ENCODE peak calls at places on chromosomes 13 and 19, in ten cellular contexts. F, G, Z, U, L, D, Y, M, H and P are unnamed samples.

GRCh38 chr13:45370922-45371406 is 30.0 kb upstream of the TPT1 start:
- DNase-seq in M (peak; percentile 28), G (peak; percentile 85), H (peak; percentile 84), Z (peak; percentile 80), F (peak; percentile 15), L (peak; percentile 87), U (peak; percentile 32), Y (peak; percentile 78), D (peak; percentile 29), P (peak; percentile 71)

GRCh38 chr13:112849500-112849899 is 119.5 kb upstream of the MCF2L start:
- DNase-seq in M (no peak), L (no peak), G (no peak), Y (no peak), D (no peak), Z (no peak), F (no peak), U (no peak), H (no peak), P (no peak)

GRCh38 chr19:47542030-47542475 is 27.2 kb upstream of the NAPA start:
- DNase-seq in G (no peak), D (no peak), F (no peak), Z (no peak), M (no peak), H (peak; percentile 71), U (no peak), L (no peak), Y (no peak), P (no peak)

GRCh38 chr13:64278493-64278892 is 2862.8 kb upstream of the PCDH20 start:
- DNase-seq in F (no peak), G (no peak), Z (no peak), Y (no peak), H (peak; percentile 22), D (peak; percentile 32), U (no peak), L (no peak), M (no peak), P (no peak)

GRCh38 chr19:37218592-37218935 is 550 bp downstream of the ZNF383 start:
- DNase-seq in H (peak; percentile 79), Y (no peak), D (no peak), U (no peak), G (no peak), Z (no peak), F (no peak), L (no peak), M (no peak), P (no peak)

GRCh38 chr19:1134431-1134830 is 30.6 kb downstream of the GPX4 start:
- DNase-seq in M (no peak), U (no peak), Z (no peak), Y (no peak), D (no peak), G (no peak), L (no peak), H (no peak), F (no peak), P (no peak)

GRCh38 chr19:22918221-22918620 is 84.8 kb downstream of the ZNF728 start:
- DNase-seq in M (no peak), Z (no peak), G (no peak), U (no peak), F (no peak), Y (no peak), L (no peak), H (no peak), D (no peak), P (no peak)

GRCh38 chr13:51632643-51633357 is 48.5 kb downstream of the WDFY2 start:
- DNase-seq in Y (no peak), U (no peak), D (no peak), L (peak; percentile 86), M (no peak), F (peak; percentile 96), H (peak; percentile 36), G (peak; percentile 16), Z (no peak), P (no peak)

GRCh38 chr13:113411216-113412023 is 41.9 kb downstream of the ADPRHL1 start:
- DNase-seq in H (peak; percentile 97), D (peak; percentile 90), M (no peak), G (no peak), Z (peak; percentile 89), U (no peak), Y (peak; percentile 83), L (peak; percentile 1), F (no peak), P (no peak)

GRCh38 chr19:50669319-50670101 is 20.3 kb downstream of the C19orf81 start:
- DNase-seq in Z (no peak), F (no peak), D (no peak), Y (no peak), H (peak; percentile 54), M (no peak), L (no peak), G (no peak), U (peak; percentile 3), P (no peak)

GRCh38 chr19:31300406-31300805 is 48.8 kb downstream of the TSHZ3 start:
- DNase-seq in F (no peak), D (no peak), L (no peak), Z (no peak), U (no peak), H (no peak), Y (no peak), G (no peak), M (no peak), P (no peak)

GRCh38 chr13:42893346-42893745 is 98.7 kb downstream of the EPSTI1 start:
- DNase-seq in D (no peak), F (no peak), Y (no peak), G (no peak), U (no peak), Z (no peak), L (no peak), H (peak; percentile 62), M (no peak), P (no peak)

GRCh38 chr13:113646376-113646775 is 11.6 kb downstream of the ATP4B start:
- DNase-seq in H (no peak), D (no peak), M (no peak), G (no peak), Y (peak; percentile 49), F (no peak), L (no peak), Z (no peak), U (no peak), P (no peak)

GRCh38 chr19:16676101-16676798 is 15.3 kb downstream of the TMEM38A start:
- DNase-seq in D (no peak), Z (no peak), G (no peak), Y (no peak), M (no peak), H (no peak), L (no peak), F (no peak), U (no peak), P (peak; percentile 59)

GRCh38 chr19:54137913-54138776 is 583 bp downstream of the CNOT3 start:
- DNase-seq in M (peak; percentile 24), Y (no peak), G (peak; percentile 40), H (peak; percentile 53), F (no peak), D (no peak), U (no peak), Z (no peak), L (peak; percentile 75), P (no peak)